ENCODE peak calls at places on chromosomes 6 and 20, in four cellular contexts. One of them, this sample, is unnamed.
A peak's percentile ranks its signal among the peaks of the same experiment; 100 is the strongest.

GRCh38 chr6:68634503-68635411 is at the start of gene ADGRB3:
- DNase-seq in cardiac fibroblast: peak; percentile 88
- DNase-seq in adrenal gland: peak; percentile 74
- DNase-seq in cardiac muscle cell: peak; percentile 94
- DNase-seq in this sample: peak; percentile 41

GRCh38 chr20:24782801-24783630 is 166.1 kb upstream of the CST7 start:
- DNase-seq in cardiac fibroblast: no peak
- DNase-seq in adrenal gland: no peak
- DNase-seq in cardiac muscle cell: no peak
- DNase-seq in this sample: no peak

GRCh38 chr6:22281691-22282090 is 15.1 kb downstream of the PRL start:
- DNase-seq in cardiac fibroblast: no peak
- DNase-seq in adrenal gland: no peak
- DNase-seq in cardiac muscle cell: no peak
- DNase-seq in this sample: no peak

GRCh38 chr6:96787846-96788580 is 49.3 kb downstream of the GPR63 start:
- DNase-seq in cardiac fibroblast: no peak
- DNase-seq in adrenal gland: no peak
- DNase-seq in cardiac muscle cell: no peak
- DNase-seq in this sample: no peak

GRCh38 chr20:41126719-41127118 is 10.6 kb upstream of the PLCG1 start:
- DNase-seq in cardiac fibroblast: no peak
- DNase-seq in adrenal gland: no peak
- DNase-seq in cardiac muscle cell: no peak
- DNase-seq in this sample: no peak

GRCh38 chr6:51462896-51463679 is 624.3 kb downstream of the PKHD1 start:
- DNase-seq in cardiac fibroblast: no peak
- DNase-seq in adrenal gland: no peak
- DNase-seq in cardiac muscle cell: no peak
- DNase-seq in this sample: no peak

GRCh38 chr6:14058735-14059134 is 58.8 kb upstream of the CD83 start:
- DNase-seq in cardiac fibroblast: no peak
- DNase-seq in adrenal gland: no peak
- DNase-seq in cardiac muscle cell: no peak
- DNase-seq in this sample: no peak

GRCh38 chr6:156777866-156778614 is 862 bp downstream of the ARID1B start:
- DNase-seq in cardiac fibroblast: peak; percentile 58
- DNase-seq in adrenal gland: peak; percentile 59
- DNase-seq in cardiac muscle cell: peak; percentile 71
- DNase-seq in this sample: peak; percentile 49

GRCh38 chr20:43840382-43841070 is 74.1 kb upstream of the TOX2 start:
- DNase-seq in cardiac fibroblast: peak; percentile 31
- DNase-seq in adrenal gland: no peak
- DNase-seq in cardiac muscle cell: no peak
- DNase-seq in this sample: peak; percentile 38

GRCh38 chr20:59579404-59580207 is 24.7 kb upstream of the PHACTR3 start:
- DNase-seq in cardiac fibroblast: no peak
- DNase-seq in adrenal gland: no peak
- DNase-seq in cardiac muscle cell: no peak
- DNase-seq in this sample: no peak

GRCh38 chr6:142416179-142416578 is 114.4 kb downstream of the ADGRG6 start:
- DNase-seq in cardiac fibroblast: peak; percentile 95
- DNase-seq in adrenal gland: no peak
- DNase-seq in cardiac muscle cell: no peak
- DNase-seq in this sample: peak; percentile 89

GRCh38 chr6:14889698-14890593 is 355.9 kb upstream of the JARID2 start:
- DNase-seq in cardiac fibroblast: no peak
- DNase-seq in adrenal gland: no peak
- DNase-seq in cardiac muscle cell: no peak
- DNase-seq in this sample: no peak

GRCh38 chr6:97292671-97293070 is 9.7 kb upstream of the MMS22L start:
- DNase-seq in cardiac fibroblast: no peak
- DNase-seq in adrenal gland: no peak
- DNase-seq in cardiac muscle cell: no peak
- DNase-seq in this sample: peak; percentile 83

GRCh38 chr20:3887870-3888614 is 1.1 kb upstream of the PANK2 start:
- DNase-seq in cardiac fibroblast: peak; percentile 47
- DNase-seq in adrenal gland: no peak
- DNase-seq in cardiac muscle cell: no peak
- DNase-seq in this sample: peak; percentile 55

GRCh38 chr6:127347188-127347587 is 3.8 kb upstream of the ECHDC1 start:
- DNase-seq in cardiac fibroblast: peak; percentile 63
- DNase-seq in adrenal gland: no peak
- DNase-seq in cardiac muscle cell: no peak
- DNase-seq in this sample: peak; percentile 80

GRCh38 chr6:33967966-33968724 is 164.3 kb upstream of the MLN start:
- DNase-seq in cardiac fibroblast: no peak
- DNase-seq in adrenal gland: no peak
- DNase-seq in cardiac muscle cell: peak; percentile 36
- DNase-seq in this sample: peak; percentile 7

GRCh38 chr6:33490198-33490597 is 35.8 kb downstream of the ZBTB9 start:
- DNase-seq in cardiac fibroblast: no peak
- DNase-seq in adrenal gland: no peak
- DNase-seq in cardiac muscle cell: peak; percentile 8
- DNase-seq in this sample: no peak

GRCh38 chr20:63702751-63703470 is 4.9 kb downstream of the ARFRP1 start:
- DNase-seq in cardiac fibroblast: no peak
- DNase-seq in adrenal gland: peak; percentile 16
- DNase-seq in cardiac muscle cell: no peak
- DNase-seq in this sample: no peak

GRCh38 chr6:106510090-106510970 is 119.0 kb downstream of the RTN4IP1 start:
- DNase-seq in cardiac fibroblast: peak; percentile 59
- DNase-seq in adrenal gland: no peak
- DNase-seq in cardiac muscle cell: peak; percentile 42
- DNase-seq in this sample: peak; percentile 48

GRCh38 chr6:135212935-135213334 is 31.8 kb downstream of the MYB start:
- DNase-seq in cardiac fibroblast: no peak
- DNase-seq in adrenal gland: no peak
- DNase-seq in cardiac muscle cell: no peak
- DNase-seq in this sample: peak; percentile 38

GRCh38 chr20:11379257-11380011 is 538.3 kb upstream of the BTBD3 start:
- DNase-seq in cardiac fibroblast: peak; percentile 13
- DNase-seq in adrenal gland: no peak
- DNase-seq in cardiac muscle cell: peak; percentile 78
- DNase-seq in this sample: peak; percentile 47

GRCh38 chr6:23365732-23366131 is 760.3 kb upstream of the NRSN1 start:
- DNase-seq in cardiac fibroblast: no peak
- DNase-seq in adrenal gland: no peak
- DNase-seq in cardiac muscle cell: no peak
- DNase-seq in this sample: no peak

GRCh38 chr20:57717797-57718196 is 8.0 kb upstream of the PMEPA1 start:
- DNase-seq in cardiac fibroblast: no peak
- DNase-seq in adrenal gland: no peak
- DNase-seq in cardiac muscle cell: no peak
- DNase-seq in this sample: no peak
- H3K4me3 ChIP-seq in cardiac fibroblast: no peak overlapping the region
- H3K4me3 ChIP-seq in adrenal gland: no peak overlapping the region
- H3K4me3 ChIP-seq in cardiac muscle cell: no peak overlapping the region
- H3K4me3 ChIP-seq in this sample: no peak overlapping the region

DNA sequence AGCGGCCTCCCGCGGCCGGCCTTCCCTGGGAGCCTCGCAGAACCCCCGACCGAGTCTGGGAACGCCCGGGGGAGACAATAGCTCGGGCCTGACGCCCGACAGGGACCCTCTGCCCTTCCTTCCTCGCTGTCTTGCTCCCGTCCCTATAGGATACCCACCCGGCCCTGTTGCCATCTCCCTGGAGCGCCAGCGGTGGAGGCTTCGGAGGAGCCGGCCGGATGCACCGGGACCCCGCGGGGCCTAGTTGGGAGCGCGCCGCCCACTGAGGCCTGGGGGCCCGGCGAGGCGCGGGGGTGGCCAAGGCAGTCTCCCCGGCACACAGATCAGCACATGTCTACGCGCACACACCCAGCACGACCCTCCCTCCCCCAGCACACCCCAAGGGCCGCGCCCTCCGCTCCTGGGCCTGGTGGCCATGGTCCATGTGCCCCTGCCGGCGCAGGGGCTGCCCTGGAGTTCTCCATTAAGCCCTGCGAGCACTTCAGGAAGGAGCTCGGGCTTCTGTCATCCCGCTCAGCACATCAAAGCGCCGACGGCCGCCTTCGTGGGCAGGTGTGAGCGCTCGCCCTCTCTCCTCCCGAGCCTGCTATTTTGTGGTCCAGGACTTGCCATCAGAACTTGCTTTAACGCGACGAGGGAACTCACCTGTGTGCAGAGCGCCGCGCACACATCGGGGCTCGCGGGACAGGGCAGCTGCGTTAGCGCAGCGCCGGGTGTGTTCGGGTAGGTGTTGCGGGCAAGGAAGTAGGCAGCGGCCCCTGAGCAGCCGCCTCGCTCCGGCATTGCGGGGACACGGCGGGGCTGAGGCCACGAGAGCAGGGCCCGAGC is 3.7 kb downstream of the FOXF2 start:
- DNase-seq in cardiac fibroblast: no peak
- DNase-seq in adrenal gland: no peak
- DNase-seq in cardiac muscle cell: no peak
- DNase-seq in this sample: no peak
- H3K4me3 ChIP-seq in cardiac fibroblast: no peak overlapping the region
- H3K4me3 ChIP-seq in adrenal gland: no peak overlapping the region
- H3K4me3 ChIP-seq in cardiac muscle cell: peak overlapping the region; percentile 9
- H3K4me3 ChIP-seq in this sample: peak overlapping the region; percentile 3

DNA sequence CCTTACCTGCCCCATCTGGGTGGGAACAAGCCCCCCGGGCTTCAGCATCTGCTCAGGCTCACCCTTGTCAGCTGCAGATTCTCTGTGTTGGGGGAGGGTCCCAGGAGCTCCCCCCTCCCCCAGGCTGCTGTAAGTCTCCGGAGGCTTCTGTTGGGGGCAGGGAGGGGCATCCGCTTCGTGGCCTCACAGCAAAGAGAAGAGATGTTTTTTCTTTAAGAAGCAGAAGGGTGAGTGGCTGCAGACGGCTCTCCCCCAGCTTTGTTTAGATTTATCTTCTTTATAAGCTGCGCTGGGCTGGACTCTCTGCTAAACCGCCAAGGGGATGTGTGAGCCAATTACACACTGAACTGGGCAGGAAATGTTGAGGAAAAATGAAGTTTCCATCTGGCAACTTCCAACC is 48.7 kb upstream of the GATA5 start:
- DNase-seq in cardiac fibroblast: peak; percentile 23
- DNase-seq in adrenal gland: no peak
- DNase-seq in cardiac muscle cell: peak; percentile 31
- DNase-seq in this sample: peak; percentile 19
- H3K4me3 ChIP-seq in cardiac fibroblast: no peak overlapping the region
- H3K4me3 ChIP-seq in adrenal gland: no peak overlapping the region
- H3K4me3 ChIP-seq in cardiac muscle cell: no peak overlapping the region
- H3K4me3 ChIP-seq in this sample: no peak overlapping the region

GRCh38 chr6:134170844-134171243 is 118.4 kb upstream of the SLC2A12 start:
- DNase-seq in cardiac fibroblast: peak; percentile 68
- DNase-seq in adrenal gland: peak; percentile 44
- DNase-seq in cardiac muscle cell: no peak
- DNase-seq in this sample: peak; percentile 45
- H3K4me3 ChIP-seq in cardiac fibroblast: peak overlapping the region; percentile 76
- H3K4me3 ChIP-seq in adrenal gland: peak overlapping the region; percentile 10
- H3K4me3 ChIP-seq in cardiac muscle cell: no peak overlapping the region
- H3K4me3 ChIP-seq in this sample: peak overlapping the region; percentile 98

This sample was measured in fibroblast of villous mesenchyme.